ENCODE peak calls at places on chromosomes 6 and 20, in seven cellular contexts. N is Ammon's horn, O is lower leg skin, M is NCI-H1694, U is A172, B is T-cell, R is iris pigment epithelial cell. S is an unnamed sample.

GRCh38 chr20:19275630-19276071 is 63.2 kb downstream of the SLC24A3 start:
- DNase-seq in M (peak; percentile 69), N (peak; percentile 74), R (peak; percentile 82), U (no peak), B (no peak), O (peak; percentile 95), S (no peak)

GRCh38 chr20:22006306-22006705 is 300.8 kb downstream of the PAX1 start:
- DNase-seq in B (no peak), U (no peak), M (no peak), R (no peak), O (no peak), N (no peak), S (no peak)

GRCh38 chr6:126086560-126086959 is 100.2 kb downstream of the TRMT11 start:
- DNase-seq in B (no peak), N (no peak), M (no peak), O (no peak), U (no peak), R (no peak), S (no peak)

GRCh38 chr20:20782221-20782620 is 69.8 kb upstream of the RALGAPA2 start:
- DNase-seq in U (no peak), B (no peak), R (no peak), M (no peak), N (no peak), O (peak; percentile 21), S (no peak)

GRCh38 chr20:14890713-14891112 is 553.3 kb upstream of the FLRT3 start:
- DNase-seq in B (no peak), O (no peak), R (no peak), U (no peak), M (no peak), N (no peak), S (no peak)

GRCh38 chr20:3330046-3330741 is 77.3 kb downstream of the DNAAF9 start:
- DNase-seq in N (no peak), M (peak; percentile 16), O (no peak), R (peak; percentile 61), B (no peak), U (no peak), S (no peak)

GRCh38 chr20:40442181-40442963 is 246.7 kb downstream of the MAFB start:
- DNase-seq in R (peak; percentile 22), N (no peak), M (no peak), B (no peak), U (no peak), O (peak; percentile 75), S (no peak)

GRCh38 chr20:62155428-62156253 is 12.1 kb downstream of the SS18L1 start:
- DNase-seq in B (no peak), U (peak; percentile 47), R (no peak), N (no peak), M (no peak), O (no peak), S (no peak)

GRCh38 chr20:12229891-12230290 is 312.2 kb downstream of the BTBD3 start:
- DNase-seq in O (no peak), R (no peak), N (no peak), U (no peak), B (no peak), M (no peak), S (no peak)

GRCh38 chr20:24694727-24695528 is 225.5 kb downstream of the SYNDIG1 start:
- DNase-seq in O (peak; percentile 84), B (no peak), U (peak; percentile 14), N (no peak), R (no peak), M (no peak), S (no peak)

GRCh38 chr6:170156448-170157375 is 134.2 kb downstream of the DLL1 start:
- DNase-seq in R (no peak), N (no peak), B (no peak), M (no peak), O (no peak), U (no peak), S (no peak)

GRCh38 chr6:2731281-2731909 is 19.3 kb downstream of the MYLK4 start:
- DNase-seq in O (no peak), B (no peak), U (peak; percentile 42), M (no peak), R (no peak), N (no peak), S (no peak)

GRCh38 chr6:167791036-167791779 is 35.5 kb upstream of the AFDN start:
- DNase-seq in O (peak; percentile 75), B (no peak), U (no peak), N (no peak), R (no peak), M (no peak), S (no peak)

GRCh38 chr6:125793280-125793679 is 2.5 kb downstream of the NCOA7 start:
- DNase-seq in R (no peak), M (no peak), N (no peak), O (no peak), B (no peak), U (no peak), S (no peak)

GRCh38 chr20:44041001-44041400 is 126.3 kb downstream of the TOX2 start:
- DNase-seq in N (no peak), B (peak; percentile 3), O (peak; percentile 70), U (no peak), M (no peak), R (no peak), S (no peak)

GRCh38 chr6:113634352-113635163 is 222.6 kb upstream of the MARCKS start:
- DNase-seq in O (no peak), R (peak; percentile 60), U (peak; percentile 40), N (no peak), M (no peak), B (no peak), S (no peak)

GRCh38 chr6:14876778-14877613 is 368.9 kb upstream of the JARID2 start:
- DNase-seq in M (no peak), O (no peak), N (no peak), B (peak; percentile 20), R (peak; percentile 95), U (peak; percentile 87), S (no peak)

GRCh38 chr6:89948876-89949275 is 54.6 kb downstream of the GJA10 start:
- DNase-seq in R (no peak), U (no peak), M (no peak), B (no peak), O (no peak), N (no peak), S (no peak)

GRCh38 chr20:52179331-52180166 is 12.0 kb downstream of the ZFP64 start:
- DNase-seq in B (no peak), N (no peak), M (no peak), U (no peak), O (no peak), R (no peak), S (no peak)

S was measured in GDM1.